ENCODE peak calls at places on chromosomes 5 and 9, in ten cellular contexts. U, N, H, L, Q, D, V, E, C and O are unnamed samples.
A peak's percentile ranks its signal among the peaks of the same experiment; 100 is the strongest.

GRCh38 chr9:116355153-116355827 is 201.7 kb downstream of the PAPPA start:
- DNase-seq in U (peak; percentile 44), N (peak; percentile 43), V (peak; percentile 66), L (no peak), C (peak; percentile 90), E (no peak), H (no peak), Q (no peak), D (no peak), O (no peak)

GRCh38 chr9:17658237-17658636 is 79.4 kb downstream of the SH3GL2 start:
- DNase-seq in Q (no peak), V (no peak), C (no peak), N (no peak), D (no peak), U (no peak), H (no peak), L (no peak), E (no peak), O (no peak)

GRCh38 chr5:80399553-80400239 is 8.2 kb upstream of the ZFYVE16 start:
- DNase-seq in Q (no peak), V (peak; percentile 36), U (no peak), D (peak; percentile 67), E (no peak), H (no peak), C (no peak), N (no peak), L (no peak), O (no peak)

GRCh38 chr9:18296702-18297531 is 177.0 kb upstream of the ADAMTSL1 start:
- DNase-seq in U (no peak), L (no peak), V (peak; percentile 27), C (no peak), Q (no peak), D (no peak), E (no peak), N (no peak), H (no peak), O (no peak)

GRCh38 chr5:122434120-122434519 is 122.1 kb downstream of the SNCAIP start:
- DNase-seq in Q (no peak), U (no peak), D (no peak), H (no peak), C (no peak), V (no peak), N (no peak), E (no peak), L (no peak), O (no peak)

GRCh38 chr9:125646222-125647100 is 60.5 kb downstream of the MAPKAP1 start:
- DNase-seq in N (no peak), L (no peak), Q (no peak), V (peak; percentile 34), D (peak; percentile 48), U (no peak), H (no peak), E (no peak), C (no peak), O (no peak)

GRCh38 chr5:90294604-90295003 is 115.0 kb downstream of the CETN3 start:
- DNase-seq in H (no peak), E (no peak), L (no peak), C (peak; percentile 48), D (peak; percentile 5), N (no peak), U (no peak), Q (no peak), V (no peak), O (no peak)

GRCh38 chr9:29390859-29391258 is 1817.6 kb upstream of the C9orf72 start:
- DNase-seq in H (no peak), V (no peak), U (no peak), L (no peak), Q (no peak), D (no peak), C (no peak), N (no peak), E (no peak), O (no peak)

GRCh38 chr9:89349607-89350006 is 31.3 kb downstream of the SECISBP2 start:
- DNase-seq in V (no peak), U (no peak), E (no peak), Q (no peak), H (no peak), L (no peak), D (no peak), N (no peak), C (no peak), O (no peak)

GRCh38 chr9:89346703-89347102 is 28.4 kb downstream of the SECISBP2 start:
- DNase-seq in E (no peak), Q (no peak), H (no peak), L (no peak), U (no peak), N (no peak), D (no peak), C (no peak), V (no peak), O (no peak)

GRCh38 chr9:89345476-89345875 is 27.2 kb downstream of the SECISBP2 start:
- DNase-seq in Q (no peak), E (no peak), V (no peak), H (no peak), N (no peak), L (no peak), D (no peak), U (no peak), C (no peak), O (no peak)

GRCh38 chr9:89350988-89351557 is 32.8 kb downstream of the SECISBP2 start:
- DNase-seq in V (no peak), L (no peak), D (no peak), U (no peak), H (no peak), E (no peak), N (no peak), C (no peak), Q (no peak), O (no peak)

DNA sequence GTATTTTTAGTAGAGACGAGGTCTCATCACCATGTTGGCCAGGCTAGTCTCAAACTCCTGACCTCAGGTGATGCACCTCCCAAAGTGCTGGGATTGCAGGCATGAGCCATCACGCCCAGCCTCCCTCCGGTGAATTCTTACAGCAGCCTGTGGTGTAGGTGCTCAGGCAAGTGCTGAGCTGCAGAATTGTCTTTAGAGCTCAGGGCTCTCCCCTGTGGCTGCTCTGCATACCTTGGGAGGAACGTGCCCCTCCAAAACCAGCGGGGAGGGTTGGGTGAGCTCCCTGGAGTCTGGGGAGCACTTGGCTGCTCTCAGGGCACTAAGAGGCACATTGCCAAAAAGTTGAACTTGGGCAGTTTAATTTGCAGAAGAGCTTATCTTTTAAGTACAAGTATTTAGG is 29.4 kb downstream of the SECISBP2 start:
- DNase-seq in C (no peak), Q (no peak), N (no peak), L (no peak), D (no peak), U (no peak), E (no peak), V (no peak), H (no peak), O (no peak)
- H3K36me3 ChIP-seq in C (peaks cover 63% of the 10 kb centered on the region), Q (peaks cover 100% of the 10 kb centered on the region), N (no peaks in the 10 kb centered on the region), L (peaks cover 49% of the 10 kb centered on the region), D (peaks cover 99% of the 10 kb centered on the region), U (no peaks in the 10 kb centered on the region), E (peaks cover 68% of the 10 kb centered on the region), V (peaks cover 20% of the 10 kb centered on the region), H (peaks cover 33% of the 10 kb centered on the region), O (peaks cover 78% of the 10 kb centered on the region)

GRCh38 chr9:113463418-113464285 is at the start of gene RGS3:
- DNase-seq in V (peak; percentile 43), Q (peak; percentile 62), N (no peak), U (no peak), L (no peak), H (no peak), D (no peak), C (peak; percentile 94), E (peak; percentile 90), O (peak; percentile 81)

GRCh38 chr9:113464286-113464660 is 746 bp downstream of the RGS3 start:
- DNase-seq in N (no peak), Q (no peak), V (no peak), C (no peak), D (no peak), L (no peak), H (no peak), E (no peak), U (no peak), O (no peak)

GRCh38 chr9:113462781-113463286 is 693 bp upstream of the RGS3 start:
- DNase-seq in L (no peak), Q (no peak), N (no peak), U (no peak), V (no peak), E (no peak), H (no peak), D (no peak), C (no peak), O (peak; percentile 14)

GRCh38 chr9:113461943-113462342 is 1.6 kb upstream of the RGS3 start:
- DNase-seq in E (no peak), Q (no peak), C (no peak), U (no peak), L (no peak), N (no peak), H (no peak), D (no peak), V (no peak), O (peak; percentile 10)

DNA sequence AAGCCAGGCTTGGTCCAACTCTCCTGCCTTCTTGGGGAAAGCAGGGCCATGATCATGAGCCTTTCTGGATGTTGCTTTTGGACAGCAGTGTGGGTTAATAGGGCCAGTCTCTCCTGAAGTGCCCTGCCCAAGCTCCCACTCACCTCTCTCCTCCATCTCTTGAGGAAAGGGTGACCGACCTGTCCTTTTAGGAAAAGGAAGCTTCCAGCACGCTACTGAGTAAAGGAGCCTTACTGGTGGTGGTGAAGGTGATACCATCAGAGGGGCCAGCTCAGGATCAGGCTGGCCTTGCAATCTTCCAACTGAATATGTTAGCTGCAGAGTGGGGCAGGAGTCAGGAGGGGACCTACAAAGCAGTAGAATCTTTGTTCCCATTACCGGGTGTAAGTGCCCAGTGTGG is 2.2 kb upstream of the RGS3 start:
- DNase-seq in U (no peak), D (no peak), V (no peak), C (no peak), N (no peak), Q (no peak), E (no peak), H (no peak), L (no peak), O (no peak)
- H3K36me3 ChIP-seq in U (no peaks in the 10 kb centered on the region), D (no peaks in the 10 kb centered on the region), V (no peaks in the 10 kb centered on the region), C (no peaks in the 10 kb centered on the region), N (no peaks in the 10 kb centered on the region), Q (no peaks in the 10 kb centered on the region), E (no peaks in the 10 kb centered on the region), H (no peaks in the 10 kb centered on the region), L (no peaks in the 10 kb centered on the region), O (no peaks in the 10 kb centered on the region)

DNA sequence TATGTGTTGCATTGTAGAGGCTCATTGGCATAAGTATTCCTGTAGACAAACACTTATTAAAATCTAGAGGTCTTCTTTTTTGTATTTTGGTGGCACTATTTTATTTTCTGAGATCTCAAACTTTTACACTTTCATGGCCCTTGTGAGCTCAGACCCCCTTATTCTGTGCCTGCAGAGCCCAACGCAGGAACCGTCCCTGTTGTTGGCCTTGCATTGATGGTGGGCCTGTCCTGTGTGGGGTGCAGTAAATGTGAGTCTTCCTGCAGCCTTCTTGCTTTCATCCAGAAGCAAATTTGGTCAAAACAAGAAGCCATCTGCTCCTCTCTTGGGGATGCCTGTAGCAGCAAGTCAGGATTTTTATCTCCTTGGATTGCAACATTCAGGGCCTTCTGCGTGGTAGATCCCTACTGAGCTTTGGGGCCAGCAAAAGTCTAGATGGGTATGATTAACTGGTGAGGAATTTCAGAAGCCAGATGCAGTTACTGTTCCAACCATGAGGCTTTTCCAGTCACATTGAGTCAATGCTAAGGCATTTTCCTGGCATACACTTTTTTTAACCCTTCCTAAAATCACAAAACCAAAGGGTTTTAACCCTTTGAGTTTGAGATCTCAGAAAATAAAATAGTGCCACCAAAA is 31.7 kb downstream of the BASP1 start:
- DNase-seq in E (no peak), C (no peak), N (no peak), Q (no peak), L (no peak), D (no peak), V (peak; percentile 99), H (no peak), U (no peak), O (no peak)
- H3K36me3 ChIP-seq in E (no peaks in the 10 kb centered on the region), C (peaks cover 21% of the 10 kb centered on the region), N (no peaks in the 10 kb centered on the region), Q (no peaks in the 10 kb centered on the region), L (no peaks in the 10 kb centered on the region), D (peaks cover 51% of the 10 kb centered on the region), V (peaks cover 2% of the 10 kb centered on the region), H (no peaks in the 10 kb centered on the region), U (no peaks in the 10 kb centered on the region), O (no peaks in the 10 kb centered on the region)

DNA sequence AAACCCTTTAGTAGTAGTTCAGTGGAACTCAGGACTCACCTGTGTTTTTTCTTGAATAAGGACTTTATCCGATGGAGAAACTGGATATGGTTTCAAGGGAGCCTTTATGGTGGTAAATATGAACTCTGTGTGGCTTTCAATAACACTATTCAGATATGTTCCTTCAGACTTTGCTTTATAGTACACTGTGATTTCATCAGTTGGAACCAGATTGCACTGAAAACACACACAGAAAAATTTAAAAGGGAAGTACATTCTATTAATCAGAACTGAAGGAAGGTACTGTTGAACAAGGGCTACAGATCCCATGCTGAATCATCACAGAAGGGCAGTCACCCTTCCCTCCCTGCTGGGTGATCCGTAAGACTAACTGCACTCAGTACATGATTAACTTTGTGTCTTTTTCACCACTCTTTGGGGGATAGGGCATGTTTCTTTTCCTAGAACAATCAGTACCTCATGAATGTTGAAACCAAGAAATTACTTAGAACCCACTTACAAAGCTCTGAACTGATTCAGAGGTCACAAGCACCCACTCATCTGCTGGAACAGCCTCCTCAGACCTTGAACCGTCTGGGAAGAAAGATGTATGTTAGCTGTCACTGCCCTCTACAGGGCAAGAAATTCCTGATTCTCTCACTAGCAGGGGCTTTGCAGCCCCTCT is 51.2 kb downstream of the IARS1 start:
- DNase-seq in U (no peak), E (no peak), H (no peak), D (no peak), Q (no peak), V (peak; percentile 82), C (peak; percentile 69), N (no peak), L (no peak), O (peak; percentile 59)
- H3K36me3 ChIP-seq in U (no peaks in the 10 kb centered on the region), E (peaks cover 51% of the 10 kb centered on the region), H (peaks cover 34% of the 10 kb centered on the region), D (peaks cover 100% of the 10 kb centered on the region), Q (peaks cover 100% of the 10 kb centered on the region), V (peaks cover 30% of the 10 kb centered on the region), C (peaks cover 97% of the 10 kb centered on the region), N (no peaks in the 10 kb centered on the region), L (peaks cover 70% of the 10 kb centered on the region), O (peaks cover 96% of the 10 kb centered on the region)